ENCODE peak calls at places on chromosomes 12 and 14, in ten cellular contexts. A is substantia nigra; G is uterus; W is CD4-positive, alpha-beta memory T cell; X is neural progenitor cell; B is sigmoid colon; D is psoas muscle; Y is ovary; J is esophagus muscularis mucosa; P is endothelial cell of umbilical vein. V is an unnamed sample.
A peak's percentile ranks its signal among the peaks of the same experiment; 100 is the strongest.

GRCh38 chr12:127054531-127054930 is 1212.4 kb upstream of the TMEM132C start:
- DNase-seq in A (no peak), G (no peak), W (no peak), X (no peak), B (no peak), D (no peak), Y (no peak), J (peak; percentile 72), P (no peak), V (no peak)

GRCh38 chr12:94817695-94818075 is 167.3 kb upstream of the TMCC3 start:
- DNase-seq in A (no peak), G (no peak), W (no peak), X (no peak), B (no peak), D (no peak), Y (no peak), J (no peak), P (no peak), V (no peak)

GRCh38 chr12:91108196-91108595 is 3.1 kb downstream of the LUM start:
- DNase-seq in A (no peak), G (no peak), W (no peak), X (no peak), B (no peak), D (no peak), Y (no peak), J (no peak), P (no peak), V (no peak)

GRCh38 chr14:57812000-57812399 is 53.9 kb downstream of the SLC35F4 start:
- DNase-seq in A (no peak), G (no peak), W (no peak), X (no peak), B (no peak), D (no peak), Y (no peak), J (no peak), P (no peak), V (no peak)

GRCh38 chr14:49203676-49204075 is 382.5 kb downstream of the RPS29 start:
- DNase-seq in A (no peak), G (no peak), W (no peak), X (no peak), B (no peak), D (no peak), Y (no peak), J (no peak), P (no peak), V (no peak)

GRCh38 chr12:125145196-125145595 is 80.0 kb downstream of the AACS start:
- DNase-seq in A (no peak), G (no peak), W (no peak), X (no peak), B (no peak), D (no peak), Y (no peak), J (no peak), P (no peak), V (no peak)

GRCh38 chr12:124162151-124163110 is 132.5 kb upstream of the RFLNA start:
- DNase-seq in A (no peak), G (no peak), W (no peak), X (no peak), B (no peak), D (no peak), Y (no peak), J (no peak), P (no peak), V (no peak)

GRCh38 chr12:17928708-17929366 is 161.2 kb downstream of the RERGL start:
- DNase-seq in A (no peak), G (no peak), W (no peak), X (peak; percentile 2), B (no peak), D (no peak), Y (no peak), J (no peak), P (peak; percentile 90), V (no peak)

GRCh38 chr12:63958876-63959275 is 114.4 kb downstream of the SRGAP1 start:
- DNase-seq in A (no peak), G (no peak), W (no peak), X (no peak), B (no peak), D (no peak), Y (no peak), J (no peak), P (no peak), V (no peak)

GRCh38 chr12:38204831-38205230 is 111.7 kb upstream of the ALG10B start:
- DNase-seq in A (no peak), G (no peak), W (no peak), X (no peak), B (no peak), D (no peak), Y (no peak), J (no peak), P (no peak), V (no peak)

GRCh38 chr12:32907898-32908476 is 11.4 kb upstream of the PKP2 start:
- DNase-seq in A (no peak), G (no peak), W (no peak), X (no peak), B (no peak), D (no peak), Y (no peak), J (no peak), P (no peak), V (no peak)

GRCh38 chr12:128930591-128930990 is 77.3 kb downstream of the GLT1D1 start:
- DNase-seq in A (no peak), G (no peak), W (no peak), X (peak; percentile 80), B (no peak), D (no peak), Y (no peak), J (no peak), P (no peak), V (no peak)

GRCh38 chr12:20123465-20123864 is 244.9 kb upstream of the PDE3A start:
- DNase-seq in A (no peak), G (no peak), W (no peak), X (no peak), B (no peak), D (no peak), Y (no peak), J (no peak), P (no peak), V (no peak)

GRCh38 chr12:82673698-82674097 is 13.0 kb upstream of the TMTC2 start:
- DNase-seq in A (no peak), G (no peak), W (no peak), X (no peak), B (no peak), D (no peak), Y (no peak), J (no peak), P (no peak), V (no peak)

DNA sequence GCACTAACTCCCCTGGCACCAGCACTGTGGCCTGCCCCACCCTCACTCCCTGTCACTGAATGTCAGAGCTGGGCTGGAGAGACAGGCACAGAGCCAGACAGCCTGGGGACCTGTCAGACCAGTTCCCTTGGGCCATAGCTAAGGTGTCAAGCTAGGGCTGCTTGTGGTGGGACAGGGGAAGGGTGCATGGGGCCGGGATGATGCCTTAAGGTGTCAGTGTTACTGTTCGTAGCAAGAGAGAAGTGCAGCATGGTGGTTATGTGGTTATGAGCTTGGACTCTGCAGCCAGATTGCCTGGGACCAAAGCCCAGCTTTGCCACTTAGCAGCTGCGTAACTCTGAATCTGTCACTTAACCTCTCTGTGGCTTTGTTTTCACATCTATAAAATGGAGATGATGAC is 3.8 kb downstream of the RAPGEF3 start:
- DNase-seq in A (peak; percentile 31), G (no peak), W (no peak), X (no peak), B (no peak), D (no peak), Y (no peak), J (no peak), P (no peak), V (no peak)
- H3K27ac ChIP-seq in A (peak overlapping the region; percentile 79), G (peak overlapping the region; percentile 41), W (no peak overlapping the region), X (no peak overlapping the region), B (peak overlapping the region; percentile 5), D (peak overlapping the region; percentile 25), Y (peak overlapping the region; percentile 46), J (peak overlapping the region; percentile 68), P (peak overlapping the region; percentile 9), V (no peak overlapping the region)

GRCh38 chr12:109477185-109477962 is at the start of the genes KCTD10 and UBE3B:
- DNase-seq in A (peak; percentile 83), G (peak; percentile 86), W (peak; percentile 88), X (peak; percentile 96), B (peak; percentile 94), D (peak; percentile 90), Y (peak; percentile 85), J (peak; percentile 97), P (peak; percentile 86), V (peak; percentile 77)

GRCh38 chr12:109475993-109476806 is 900 bp downstream of the KCTD10 start:
- DNase-seq in A (no peak), G (no peak), W (no peak), X (peak; percentile 24), B (no peak), D (no peak), Y (no peak), J (no peak), P (no peak), V (no peak)

GRCh38 chr12:109479761-109480160 is 2.3 kb downstream of the UBE3B start:
- DNase-seq in A (no peak), G (no peak), W (no peak), X (no peak), B (no peak), D (no peak), Y (no peak), J (no peak), P (no peak), V (no peak)

GRCh38 chr12:109476807-109477184 is 304 bp downstream of the KCTD10 start:
- DNase-seq in A (no peak), G (no peak), W (no peak), X (no peak), B (no peak), D (no peak), Y (no peak), J (no peak), P (no peak), V (peak; percentile 15)

DNA sequence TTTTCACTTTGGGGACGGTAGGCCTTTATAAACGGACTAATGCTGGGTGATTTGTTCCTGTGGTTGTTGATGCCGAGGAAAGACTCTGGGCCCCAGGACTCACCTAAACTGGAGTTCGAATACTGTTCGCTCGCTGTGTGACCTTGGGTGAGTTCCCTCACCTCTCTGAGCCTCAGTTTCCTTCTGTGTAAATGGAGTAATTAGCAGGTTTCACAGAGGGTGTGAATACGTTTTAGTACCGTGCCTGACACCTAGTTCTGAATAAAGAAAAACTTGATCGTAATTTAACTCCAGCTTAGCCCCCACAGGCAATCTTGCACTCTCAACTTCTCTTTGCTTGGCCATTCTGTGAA is 505 bp downstream of the UBE3B start:
- DNase-seq in A (no peak), G (no peak), W (no peak), X (no peak), B (no peak), D (no peak), Y (no peak), J (no peak), P (no peak), V (no peak)
- H3K27ac ChIP-seq in A (peak overlapping the region; percentile 92), G (peak overlapping the region; percentile 98), W (peak overlapping the region; percentile 87), X (no peak overlapping the region), B (peak overlapping the region; percentile 97), D (peak overlapping the region; percentile 97), Y (peak overlapping the region; percentile 91), J (peak overlapping the region; percentile 93), P (peak overlapping the region; percentile 98), V (peak overlapping the region; percentile 99)

GRCh38 chr12:11166300-11166699 is 4.7 kb upstream of the SMIM10L1 start:
- DNase-seq in A (no peak), G (no peak), W (no peak), X (no peak), B (no peak), D (no peak), Y (no peak), J (no peak), P (no peak), V (no peak)
- H3K27ac ChIP-seq in A (no peak overlapping the region), G (no peak overlapping the region), W (no peak overlapping the region), X (no peak overlapping the region), B (no peak overlapping the region), D (no peak overlapping the region), Y (no peak overlapping the region), J (no peak overlapping the region), P (no peak overlapping the region), V (no peak overlapping the region)

GRCh38 chr12:10213168-10214130 is 772 bp downstream of the GABARAPL1 start:
- DNase-seq in A (peak; percentile 73), G (peak; percentile 83), W (peak; percentile 75), X (peak; percentile 72), B (peak; percentile 93), D (peak; percentile 83), Y (peak; percentile 71), J (peak; percentile 95), P (peak; percentile 72), V (peak; percentile 94)
- H3K27ac ChIP-seq in A (peak overlapping the region; percentile 99), G (peak overlapping the region; percentile 100), W (peak overlapping the region; percentile 81), X (peak overlapping the region; percentile 68), B (peak overlapping the region; percentile 95), D (peak overlapping the region; percentile 100), Y (peak overlapping the region; percentile 97), J (peak overlapping the region; percentile 99), P (peak overlapping the region; percentile 96), V (peak overlapping the region; percentile 90)

V was measured in HL-60.